ENCODE peak calls at places on chromosomes 12 and 14, in six cellular contexts. P is epithelial cell of esophagus, E is BJ, X is IMR-90, M is fibroblast of pulmonary artery, V is spleen. T is an unnamed sample.

GRCh38 chr12:56518570-56518969 is 3.0 kb upstream of the RBMS2 start:
- DNase-seq in V (no peak), E (no peak), M (peak), P (peak), X (peak), T (no peak)

GRCh38 chr12:7155471-7156034 is 25.4 kb downstream of the CLSTN3 start:
- DNase-seq in M (peak), X (no peak), E (no peak), V (peak), P (peak), T (no peak)

GRCh38 chr12:125249066-125249824 is 184.0 kb downstream of the AACS start:
- DNase-seq in V (no peak), P (no peak), X (no peak), E (no peak), M (no peak), T (no peak)

GRCh38 chr14:90087433-90087832 is 25.6 kb downstream of the KCNK13 start:
- DNase-seq in X (peak), E (no peak), P (peak), M (peak), V (no peak), T (no peak)

GRCh38 chr14:46048127-46048526 is 603.5 kb downstream of the RPL10L start:
- DNase-seq in P (peak), V (no peak), M (no peak), E (peak), X (peak), T (peak)

GRCh38 chr12:47376937-47377336 is 297.2 kb upstream of the AMIGO2 start:
- DNase-seq in X (peak), E (no peak), M (peak), V (no peak), P (peak), T (no peak)

GRCh38 chr14:104221636-104222375 is 83.4 kb downstream of the KIF26A start:
- DNase-seq in P (no peak), X (no peak), V (peak), E (no peak), M (no peak), T (no peak)

GRCh38 chr12:104669851-104670337 is 213.1 kb downstream of the CHST11 start:
- DNase-seq in X (peak), E (no peak), P (peak), M (no peak), V (peak), T (no peak)

GRCh38 chr12:98572010-98572409 is 21.5 kb upstream of the SLC25A3 start:
- DNase-seq in E (no peak), V (no peak), P (peak), M (peak), X (no peak), T (no peak)

GRCh38 chr12:79934309-79935020 is 432 bp downstream of the PPP1R12A start:
- DNase-seq in M (peak), V (peak), P (no peak), X (peak), E (no peak), T (no peak)

GRCh38 chr14:90045608-90046007 is 16.2 kb upstream of the KCNK13 start:
- DNase-seq in P (no peak), X (no peak), V (no peak), E (no peak), M (no peak), T (no peak)

GRCh38 chr14:91714805-91715204 is 17.1 kb downstream of the CATSPERB start:
- DNase-seq in V (no peak), X (no peak), P (no peak), E (no peak), M (no peak), T (no peak)

GRCh38 chr14:50871223-50871622 is 630 bp upstream of the ABHD12B start:
- DNase-seq in P (no peak), X (no peak), M (no peak), E (no peak), V (no peak), T (no peak)

GRCh38 chr12:78229491-78230209 is 399.0 kb downstream of the NAV3 start:
- DNase-seq in V (no peak), X (peak), P (peak), E (no peak), M (peak), T (peak)

GRCh38 chr12:91274886-91275285 is 92.3 kb upstream of the DCN start:
- DNase-seq in E (peak), X (peak), M (peak), P (no peak), V (no peak), T (peak)

GRCh38 chr14:103544627-103545218 is 15.7 kb downstream of the TRMT61A start:
- DNase-seq in X (no peak), M (no peak), E (no peak), V (peak), P (no peak), T (no peak)

GRCh38 chr14:78764645-78765044 is 594.5 kb downstream of the NRXN3 start:
- DNase-seq in M (no peak), E (no peak), X (no peak), V (no peak), P (no peak), T (no peak)

GRCh38 chr14:64935508-64935907 is 7.0 kb downstream of the GPX2 start:
- DNase-seq in M (no peak), E (no peak), X (no peak), V (no peak), P (no peak), T (no peak)

GRCh38 chr12:57149309-57149900 is 2.0 kb upstream of the LRP1-AS start:
- DNase-seq in P (peak), X (peak), V (no peak), E (no peak), M (peak), T (no peak)

GRCh38 chr12:32365473-32366064 is 33.8 kb upstream of the FGD4 start:
- DNase-seq in M (peak), X (peak), V (no peak), P (peak), E (peak), T (peak)

GRCh38 chr12:4700621-4701026 is 19.6 kb upstream of the GALNT8 start:
- DNase-seq in M (peak), X (peak), E (no peak), V (no peak), P (peak), T (no peak)

GRCh38 chr12:114013601-114014345 is 47.6 kb upstream of the RBM19 start:
- DNase-seq in M (peak), P (no peak), E (peak), V (no peak), X (peak), T (peak)

GRCh38 chr12:48004039-48004940 is at the start of gene COL2A1:
- DNase-seq in M (no peak), P (peak), X (peak), V (no peak), E (no peak), T (no peak)

GRCh38 chr12:47577213-47577612 is 128.6 kb downstream of the RPAP3 start:
- DNase-seq in P (no peak), M (no peak), E (no peak), V (no peak), X (no peak), T (no peak)

GRCh38 chr14:93857500-93857899 is 69.2 kb upstream of the PRIMA1 start:
- DNase-seq in E (no peak), X (no peak), V (no peak), M (no peak), P (no peak), T (no peak)

GRCh38 chr12:114774181-114774580 is 90.2 kb upstream of the TBX3 start:
- DNase-seq in V (peak), M (peak), E (no peak), P (no peak), X (peak), T (no peak)

GRCh38 chr14:85402546-85403162 is 127.3 kb upstream of the FLRT2 start:
- DNase-seq in X (no peak), E (no peak), V (no peak), P (no peak), M (no peak), T (no peak)

GRCh38 chr12:14982986-14983385 is 10.1 kb downstream of the PDE6H start:
- DNase-seq in E (no peak), V (no peak), X (no peak), M (no peak), P (no peak), T (no peak)

GRCh38 chr14:52834440-52834842 is 43.0 kb upstream of the GNPNAT1 start:
- DNase-seq in X (peak), M (peak), E (peak), V (no peak), P (peak), T (peak)

GRCh38 chr12:4526923-4527546 is 11.7 kb upstream of the RAD51AP1 start:
- DNase-seq in M (peak), P (peak), E (no peak), X (peak), V (no peak), T (no peak)

GRCh38 chr14:104593241-104593701 is 11.3 kb downstream of the TMEM179 start:
- DNase-seq in X (no peak), M (no peak), E (no peak), P (no peak), V (no peak), T (no peak)

GRCh38 chr14:65957631-65958205 is 528.5 kb upstream of the CCDC196 start:
- DNase-seq in M (no peak), E (no peak), X (no peak), V (no peak), P (no peak), T (no peak)

GRCh38 chr12:123531091-123531490 is 2.4 kb downstream of the RILPL1 start:
- DNase-seq in M (no peak), P (no peak), V (no peak), X (no peak), E (no peak), T (no peak)

GRCh38 chr12:9919443-9919842 is 12.7 kb downstream of the CLEC2A start:
- DNase-seq in P (no peak), M (no peak), X (no peak), E (no peak), V (no peak), T (no peak)

GRCh38 chr12:93773122-93773871 is 96.1 kb downstream of the CRADD start:
- DNase-seq in P (no peak), E (no peak), M (peak), X (peak), V (no peak), T (no peak)

GRCh38 chr14:70822706-70823185 is 13.4 kb upstream of the MAP3K9 start:
- DNase-seq in P (peak), E (no peak), V (peak), X (peak), M (peak), T (no peak)

GRCh38 chr14:32201816-32202467 is at the start of gene RNU6-7:
- DNase-seq in M (peak), X (peak), V (peak), P (peak), E (no peak), T (no peak)

GRCh38 chr14:77230914-77231313 is 40.1 kb downstream of the NGB start:
- DNase-seq in P (no peak), M (no peak), X (no peak), E (no peak), V (no peak), T (no peak)

GRCh38 chr14:21098134-21098891 is at the start of gene ZNF219:
- DNase-seq in V (peak), E (no peak), X (peak), P (peak), M (peak), T (no peak)

GRCh38 chr14:21097616-21098133 is 780 bp downstream of the ZNF219 start:
- DNase-seq in M (no peak), E (no peak), P (no peak), X (no peak), V (peak), T (no peak)

GRCh38 chr14:21100931-21101330 is at the start of gene TMEM253:
- DNase-seq in V (no peak), P (no peak), E (no peak), M (no peak), X (no peak), T (no peak)

GRCh38 chr14:21098892-21099595 is 589 bp upstream of the ZNF219 start:
- DNase-seq in M (no peak), P (no peak), E (no peak), V (no peak), X (no peak), T (no peak)

DNA sequence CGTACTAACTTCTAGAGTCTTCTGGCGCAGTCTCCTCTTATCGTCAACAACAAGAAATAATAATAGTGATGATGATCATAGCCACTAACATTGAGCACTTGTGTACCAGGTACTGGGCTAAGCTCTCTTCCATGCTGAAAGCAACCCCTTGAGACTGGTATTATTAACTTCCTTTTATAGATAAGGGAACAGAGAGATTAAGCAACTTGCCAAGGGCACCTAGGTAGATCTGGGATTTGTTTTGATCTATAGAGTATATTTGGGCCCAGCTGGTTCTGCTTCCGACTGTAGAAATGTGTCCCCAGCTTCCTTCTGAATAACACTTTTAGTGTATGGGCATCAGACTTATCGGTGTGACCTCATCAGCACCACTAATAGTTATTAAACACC is 1.1 kb upstream of the ZNF219 start:
- DNase-seq in X (no peak), P (no peak), V (no peak), M (no peak), E (no peak), T (no peak)
- H3K4me3 ChIP-seq in X (no peak), P (peak), V (no peak), M (no peak), E (peak), T (peak)

DNA sequence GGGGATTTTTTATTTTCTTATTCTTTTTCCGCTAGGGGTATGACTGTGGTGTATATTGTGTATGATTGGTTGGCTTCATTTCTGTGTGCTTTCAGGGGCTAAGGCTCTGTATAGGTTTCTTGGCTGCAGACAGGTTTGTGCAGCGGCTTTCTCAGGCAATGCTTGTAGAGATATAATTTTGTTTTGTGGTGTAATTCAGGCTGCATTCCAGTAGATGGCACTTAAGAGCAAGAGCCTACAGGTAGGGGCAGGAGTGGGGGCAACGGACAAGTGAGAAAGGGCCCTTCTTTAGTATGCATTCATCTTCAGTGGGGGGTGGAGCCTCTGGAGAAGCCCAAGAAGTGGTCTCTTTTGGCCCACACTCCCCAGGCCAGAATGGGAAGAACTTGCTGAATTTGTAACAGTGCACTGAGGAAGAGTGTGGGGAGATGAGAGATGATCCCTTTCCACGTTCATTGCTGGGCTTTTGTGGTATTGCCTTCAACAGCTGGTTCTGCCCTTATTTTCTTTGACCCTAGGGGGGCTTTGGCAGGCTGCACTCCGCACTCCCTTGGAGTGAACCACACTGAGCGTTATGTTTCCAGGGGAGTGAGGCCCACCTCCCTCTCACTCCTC is 78.6 kb downstream of the IFNG-AS1 start:
- DNase-seq in V (no peak), X (no peak), E (no peak), P (peak), M (peak), T (no peak)
- TF ChIP-seq CTCF in V (no peak), X (peak), E (peak), P (peak), M (peak), T (peak)

DNA sequence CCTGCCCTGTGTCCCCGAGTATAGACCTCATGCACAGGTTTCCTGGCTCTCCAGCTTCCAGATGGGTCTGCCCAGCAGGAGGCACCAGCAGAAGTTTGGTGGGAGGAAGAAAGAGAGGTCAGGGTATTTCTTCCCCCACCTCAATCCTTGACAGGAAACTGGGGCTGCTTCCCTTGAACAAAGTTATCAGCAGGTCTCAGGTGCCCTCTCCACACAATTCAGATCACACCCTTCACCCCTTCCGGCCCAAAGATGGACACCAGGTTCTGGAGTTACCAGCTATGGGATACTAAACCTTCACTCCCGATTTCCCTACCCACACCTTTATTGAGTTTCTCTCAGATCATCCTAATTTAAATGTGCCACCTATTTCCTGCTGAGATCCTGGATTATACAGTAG is 1.2 kb downstream of the SART3 start:
- DNase-seq in E (no peak), X (no peak), P (no peak), M (no peak), V (no peak), T (no peak)
- H3K4me3 ChIP-seq in E (peak), X (peak), P (peak), M (peak), V (no peak), T (peak)

DNA sequence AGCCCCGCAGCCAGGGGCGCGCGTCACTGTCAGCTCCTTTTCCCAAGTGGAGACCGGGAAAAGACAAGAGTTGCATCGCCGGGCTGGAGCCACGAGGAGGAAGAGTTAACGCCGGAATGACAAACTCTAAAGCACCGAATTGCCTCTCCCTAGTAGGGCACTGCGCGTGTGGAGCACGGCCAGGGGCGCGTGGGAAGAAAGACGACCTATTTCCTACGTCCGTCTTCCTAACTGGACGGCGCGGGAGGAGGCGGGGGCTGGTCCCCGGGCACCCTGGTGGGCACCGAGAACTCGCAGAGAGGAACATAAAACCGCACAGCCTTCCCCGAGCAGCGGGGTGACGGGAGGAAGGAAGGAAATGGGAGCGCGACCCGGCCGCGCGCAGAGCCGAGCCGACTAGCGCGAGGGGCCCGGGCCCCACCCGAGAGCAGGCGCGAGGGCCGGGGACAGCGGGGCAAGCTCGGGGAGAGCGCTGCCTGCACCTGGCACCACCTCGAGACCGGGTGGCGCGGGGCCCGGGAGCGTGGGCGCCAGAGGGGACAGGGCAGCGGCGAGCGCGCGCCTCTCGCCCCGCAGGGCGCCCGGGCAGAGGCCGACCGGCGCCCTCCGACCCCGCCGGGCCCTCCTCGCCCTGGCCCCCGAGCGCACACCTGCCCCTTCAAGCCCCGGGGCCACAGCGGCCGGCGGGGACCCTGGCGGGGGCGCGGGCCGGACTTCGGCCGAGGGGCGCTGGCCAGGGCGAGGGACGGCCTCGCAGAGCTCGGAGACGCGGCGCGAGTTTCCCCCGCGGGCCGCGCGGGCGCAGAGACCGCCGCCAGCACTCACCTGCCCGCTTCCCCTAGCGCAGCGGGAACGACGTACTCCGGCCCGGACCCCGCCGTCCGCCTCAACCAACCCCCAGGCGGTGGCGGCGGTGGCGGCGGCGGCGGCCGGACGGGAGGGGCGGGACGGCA is 480 bp downstream of the SETD3 start:
- DNase-seq in M (peak), P (peak), E (peak), V (peak), X (peak), T (no peak)
- TF ChIP-seq CTCF in M (peak), P (peak), E (peak), V (peak), X (peak), T (peak)

DNA sequence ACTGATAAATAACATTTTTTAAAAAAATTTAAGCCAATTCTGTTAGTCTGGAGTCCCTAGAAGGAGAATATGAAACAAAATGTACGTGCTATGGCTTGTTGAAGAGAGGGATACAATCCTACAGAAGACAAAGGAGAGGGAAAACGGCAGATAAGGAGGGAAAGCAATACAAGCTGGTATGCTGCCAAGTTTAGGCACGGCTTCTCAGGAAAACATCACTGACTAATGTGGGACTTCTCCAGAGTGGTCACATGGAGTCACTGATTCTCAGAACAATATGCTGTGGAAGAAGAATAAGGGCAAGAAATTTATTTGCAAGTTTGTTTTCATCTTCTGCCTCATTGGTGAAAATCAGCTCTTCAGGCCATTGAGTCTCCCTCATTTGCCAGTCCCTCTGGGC is 22.9 kb upstream of the NR1H4 start:
- DNase-seq in E (no peak), P (peak), V (no peak), X (no peak), M (peak), T (no peak)
- H3K4me3 ChIP-seq in E (no peak), P (no peak), V (no peak), X (no peak), M (no peak), T (no peak)

GRCh38 chr12:116698131-116698495 is 39.8 kb downstream of the SPRING1 start:
- DNase-seq in X (no peak), E (no peak), M (no peak), V (no peak), P (peak), T (no peak)

GRCh38 chr12:116695464-116695725 is 42.5 kb downstream of the SPRING1 start:
- DNase-seq in V (no peak), M (no peak), E (no peak), X (no peak), P (no peak), T (no peak)

GRCh38 chr12:116700066-116700465 is 37.8 kb downstream of the SPRING1 start:
- DNase-seq in V (no peak), X (no peak), P (no peak), E (no peak), M (no peak), T (no peak)

GRCh38 chr12:116698554-116698953 is 39.3 kb downstream of the SPRING1 start:
- DNase-seq in V (no peak), P (no peak), M (no peak), E (no peak), X (no peak), T (no peak)

GRCh38 chr12:116697305-116698130 is 40.4 kb downstream of the SPRING1 start:
- DNase-seq in V (no peak), M (no peak), E (no peak), X (no peak), P (peak), T (no peak)
- TF ChIP-seq CTCF in V (no peak), M (peak), E (peak), X (peak), P (peak), T (peak)

T was measured in HFF-Myc.